ENCODE peak calls at places on chromosomes 4 and X, in six cellular contexts. U is upper lobe of right lung, E is PC-3, P is adrenal gland, X is gastrocnemius medialis, T is hepatocyte. A is an unnamed sample.

GRCh38 chrX:132271330-132271729 is 52.1 kb upstream of the RAP2C start:
- DNase-seq in U (no peak), E (peak; percentile 73), P (no peak), X (peak; percentile 19), T (no peak), A (no peak)

GRCh38 chrX:135086197-135086854 is 34.0 kb downstream of the ETDB start:
- DNase-seq in U (no peak), E (peak; percentile 84), P (peak; percentile 43), X (no peak), T (peak; percentile 80), A (peak; percentile 65)

GRCh38 chr4:8191136-8191747 is 7.8 kb upstream of the SH3TC1 start:
- DNase-seq in U (peak; percentile 84), E (peak; percentile 62), P (peak; percentile 79), X (peak; percentile 86), T (no peak), A (peak; percentile 51)

GRCh38 chr4:91826186-91826585 is 477.6 kb upstream of the GRID2 start:
- DNase-seq in U (no peak), E (peak; percentile 92), P (no peak), X (no peak), T (no peak), A (peak; percentile 1)

GRCh38 chr4:121484633-121485032 is 103.8 kb upstream of the QRFPR start:
- DNase-seq in U (peak; percentile 64), E (peak; percentile 60), P (peak; percentile 50), X (no peak), T (peak; percentile 73), A (peak; percentile 13)

GRCh38 chr4:34972189-34972588 is 1272.1 kb downstream of the ARAP2 start:
- DNase-seq in U (no peak), E (peak; percentile 45), P (no peak), X (no peak), T (no peak), A (no peak)

GRCh38 chrX:106168107-106168506 is at the start of gene PWWP3B:
- DNase-seq in U (peak; percentile 65), E (peak; percentile 23), P (no peak), X (no peak), T (peak; percentile 79), A (no peak)

GRCh38 chrX:54193085-54193484 is 10.0 kb upstream of the FAM120C start:
- DNase-seq in U (no peak), E (no peak), P (no peak), X (no peak), T (no peak), A (no peak)

GRCh38 chr4:149173241-149174013 is 642.2 kb downstream of the IQCM start:
- DNase-seq in U (no peak), E (no peak), P (no peak), X (no peak), T (no peak), A (no peak)

GRCh38 chrX:11193035-11193469 is 81.9 kb downstream of the HCCS start:
- DNase-seq in U (no peak), E (peak; percentile 53), P (no peak), X (peak; percentile 12), T (no peak), A (no peak)

GRCh38 chr4:25759101-25759500 is 103.5 kb downstream of the SLC34A2 start:
- DNase-seq in U (no peak), E (no peak), P (no peak), X (no peak), T (no peak), A (no peak)

GRCh38 chrX:46630141-46630540 is 56.6 kb downstream of the CHST7 start:
- DNase-seq in U (no peak), E (no peak), P (no peak), X (no peak), T (no peak), A (no peak)

GRCh38 chr4:40283968-40284367 is 51.2 kb upstream of the CHRNA9 start:
- DNase-seq in U (no peak), E (peak; percentile 82), P (no peak), X (no peak), T (no peak), A (peak; percentile 41)

GRCh38 chr4:2728806-2729532 is 27.2 kb downstream of the TNIP2 start:
- DNase-seq in U (no peak), E (no peak), P (no peak), X (peak; percentile 10), T (no peak), A (no peak)

GRCh38 chr4:61335364-61335763 is 135.2 kb downstream of the ADGRL3 start:
- DNase-seq in U (no peak), E (no peak), P (no peak), X (no peak), T (no peak), A (no peak)